ENCODE peak calls at places on chromosomes 1 and 21, in eight cellular contexts. D, L, Y, C, V, H, X and N are unnamed samples.
A peak's percentile ranks its signal among the peaks of the same experiment; 100 is the strongest.

GRCh38 chr1:75922698-75923097 is 9.5 kb downstream of the ASB17 start:
- DNase-seq in D (no peak), L (no peak), Y (no peak), C (no peak), V (no peak), H (no peak), X (no peak), N (no peak)

GRCh38 chr1:206946261-206946660 is at the start of gene PIGR:
- DNase-seq in D (no peak), L (no peak), Y (no peak), C (no peak), V (no peak), H (no peak), X (no peak), N (no peak)

GRCh38 chr1:205375816-205376545 is 19.3 kb upstream of the KLHDC8A start:
- DNase-seq in D (no peak), L (no peak), Y (peak; percentile 69), C (peak; percentile 90), V (peak; percentile 66), H (peak; percentile 75), X (no peak), N (peak; percentile 58)

GRCh38 chr1:60281360-60281932 is 207.9 kb upstream of the C1orf87 start:
- DNase-seq in D (peak; percentile 66), L (peak; percentile 43), Y (peak; percentile 47), C (peak; percentile 85), V (peak; percentile 81), H (peak; percentile 84), X (peak; percentile 69), N (peak; percentile 73)

GRCh38 chr1:205294175-205294913 is 27.2 kb downstream of the NUAK2 start:
- DNase-seq in D (no peak), L (peak; percentile 64), Y (peak; percentile 73), C (peak; percentile 97), V (peak; percentile 92), H (peak; percentile 92), X (no peak), N (no peak)

GRCh38 chr1:24714859-24715520 is 30.3 kb upstream of the CLIC4 start:
- DNase-seq in D (no peak), L (no peak), Y (no peak), C (peak; percentile 74), V (peak; percentile 93), H (peak; percentile 41), X (peak; percentile 78), N (no peak)

GRCh38 chr1:234488954-234489691 is 10.1 kb upstream of the TARBP1 start:
- DNase-seq in D (no peak), L (no peak), Y (no peak), C (no peak), V (no peak), H (no peak), X (no peak), N (no peak)

GRCh38 chr1:58783090-58783992 is 506 bp downstream of the JUN start:
- DNase-seq in D (peak; percentile 84), L (peak; percentile 58), Y (no peak), C (peak; percentile 62), V (peak; percentile 62), H (peak; percentile 75), X (peak; percentile 86), N (peak; percentile 75)

GRCh38 chr21:46545363-46545762 is 59.5 kb downstream of the S100B start:
- DNase-seq in D (no peak), L (no peak), Y (no peak), C (peak; percentile 2), V (no peak), H (no peak), X (peak; percentile 34), N (no peak)

GRCh38 chr1:47424336-47424982 is 8.4 kb downstream of the FOXE3 start:
- DNase-seq in D (no peak), L (no peak), Y (peak; percentile 65), C (peak; percentile 81), V (peak; percentile 40), H (peak; percentile 82), X (no peak), N (no peak)

GRCh38 chr1:194931166-194931565 is 1677.1 kb downstream of the KCNT2 start:
- DNase-seq in D (no peak), L (no peak), Y (no peak), C (peak; percentile 6), V (peak; percentile 15), H (peak; percentile 8), X (no peak), N (no peak)

GRCh38 chr1:169368406-169368769 is 393 bp downstream of the BLZF1 start:
- DNase-seq in D (no peak), L (peak; percentile 7), Y (no peak), C (no peak), V (peak; percentile 23), H (peak; percentile 36), X (no peak), N (no peak)

GRCh38 chr1:92926873-92927272 is 34.4 kb downstream of the DIPK1A start:
- DNase-seq in D (no peak), L (no peak), Y (no peak), C (no peak), V (no peak), H (no peak), X (no peak), N (no peak)

GRCh38 chr1:92929461-92929860 is 31.8 kb downstream of the DIPK1A start:
- DNase-seq in D (no peak), L (no peak), Y (no peak), C (no peak), V (no peak), H (peak; percentile 42), X (no peak), N (no peak)

GRCh38 chr1:92924501-92924900 is 36.8 kb downstream of the DIPK1A start:
- DNase-seq in D (no peak), L (no peak), Y (no peak), C (no peak), V (no peak), H (no peak), X (no peak), N (no peak)

GRCh38 chr1:92931691-92932090 is 29.6 kb downstream of the DIPK1A start:
- DNase-seq in D (no peak), L (no peak), Y (no peak), C (no peak), V (no peak), H (no peak), X (no peak), N (no peak)

DNA sequence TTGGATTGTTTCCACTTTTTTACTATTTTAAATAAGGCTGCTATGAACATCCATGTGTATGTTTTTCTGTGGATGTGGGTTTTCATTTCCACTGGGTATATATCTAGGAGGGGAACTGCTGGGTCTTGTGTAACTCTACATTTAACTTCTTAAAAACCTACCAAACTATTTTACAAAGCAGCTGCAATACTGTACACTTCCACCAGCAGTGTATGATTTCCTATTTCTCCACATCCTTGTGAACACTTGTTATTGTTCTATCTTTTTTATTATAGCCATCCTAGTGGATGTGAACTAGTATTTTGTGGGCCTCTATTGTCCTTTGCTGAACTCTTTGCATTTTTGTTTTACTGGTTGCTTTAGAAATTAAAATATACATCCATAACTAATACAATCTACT is 33.4 kb downstream of the DIPK1A start:
- DNase-seq in D (no peak), L (no peak), Y (no peak), C (no peak), V (no peak), H (peak; percentile 14), X (no peak), N (no peak)
- TF ChIP-seq CTCF in D (no peak), L (no peak), Y (no peak), C (no peak), V (no peak), H (no peak), X (no peak), N (peak; percentile 43)

GRCh38 chr1:150486966-150487762 is at the start of gene TARS2:
- DNase-seq in D (peak; percentile 96), L (peak; percentile 96), Y (peak; percentile 93), C (peak; percentile 100), V (peak; percentile 99), H (peak; percentile 99), X (peak; percentile 99), N (peak; percentile 94)
- TF ChIP-seq CTCF in D (peak; percentile 22), L (peak; percentile 13), Y (no peak), C (no peak), V (no peak), H (no peak), X (peak; percentile 30), N (peak; percentile 46)

GRCh38 chr1:10032287-10032589 is 520 bp upstream of the UBE4B start:
- DNase-seq in D (no peak), L (no peak), Y (no peak), C (no peak), V (no peak), H (no peak), X (no peak), N (no peak)

GRCh38 chr1:10032590-10033358 is at the start of gene UBE4B:
- DNase-seq in D (peak; percentile 98), L (peak; percentile 97), Y (peak; percentile 76), C (peak; percentile 98), V (peak; percentile 95), H (peak; percentile 100), X (peak; percentile 98), N (peak; percentile 100)

GRCh38 chr1:10031461-10031860 is 1.3 kb upstream of the UBE4B start:
- DNase-seq in D (no peak), L (no peak), Y (no peak), C (no peak), V (peak; percentile 85), H (peak; percentile 34), X (no peak), N (no peak)

GRCh38 chr1:10033359-10033845 is 644 bp downstream of the UBE4B start:
- DNase-seq in D (peak; percentile 69), L (no peak), Y (peak; percentile 18), C (peak; percentile 57), V (peak; percentile 33), H (peak; percentile 59), X (peak; percentile 62), N (no peak)
- TF ChIP-seq CTCF in D (no peak), L (no peak), Y (no peak), C (no peak), V (no peak), H (no peak), X (no peak), N (peak; percentile 13)

DNA sequence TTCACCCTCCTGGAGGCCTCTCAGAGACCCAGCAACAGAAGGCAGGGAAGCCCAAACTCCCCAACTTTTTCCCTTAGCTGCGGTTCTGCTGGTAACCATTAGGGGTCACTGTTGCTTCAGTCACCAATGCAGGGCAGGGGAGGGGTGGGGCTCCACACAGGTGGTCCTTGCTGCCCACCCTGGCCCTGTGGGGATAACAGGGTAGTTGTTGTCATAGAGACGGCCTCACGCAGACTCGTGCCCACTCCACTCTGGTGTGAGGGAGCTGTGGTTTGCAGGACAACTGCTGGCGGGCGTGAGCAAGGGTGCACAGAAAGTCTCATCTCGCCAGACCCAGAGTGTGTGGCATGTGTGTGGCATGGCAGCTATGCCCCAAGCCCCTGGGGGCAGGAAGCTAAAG is 19.9 kb downstream of the INSRR start:
- DNase-seq in D (no peak), L (no peak), Y (peak; percentile 72), C (peak; percentile 60), V (no peak), H (peak; percentile 48), X (no peak), N (no peak)
- TF ChIP-seq CTCF in D (peak; percentile 37), L (peak; percentile 82), Y (peak; percentile 81), C (peak; percentile 93), V (peak; percentile 93), H (peak; percentile 94), X (peak; percentile 59), N (peak; percentile 89)

DNA sequence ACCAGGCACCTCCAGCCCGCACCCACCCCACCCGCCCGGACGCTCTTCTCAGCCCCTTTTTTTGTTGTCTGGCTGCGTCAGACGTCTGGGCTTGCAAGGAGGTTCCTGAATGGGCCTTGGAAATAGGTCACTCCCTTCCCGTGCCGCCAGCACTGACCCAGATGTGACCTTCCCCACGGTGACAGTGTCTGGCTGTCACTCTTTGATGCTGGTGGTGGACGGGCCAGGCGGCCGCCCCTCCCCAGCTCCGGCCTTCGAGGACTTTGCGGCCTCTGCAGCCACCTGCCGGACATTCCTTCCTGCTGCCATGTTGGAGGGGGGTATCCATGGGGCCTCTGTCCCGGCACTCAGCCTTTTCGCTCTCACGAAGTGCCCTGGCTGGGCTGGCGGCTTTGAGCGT is 30.2 kb downstream of the SPSB1 start:
- DNase-seq in D (no peak), L (peak; percentile 56), Y (no peak), C (no peak), V (no peak), H (no peak), X (no peak), N (no peak)
- TF ChIP-seq CTCF in D (no peak), L (no peak), Y (no peak), C (no peak), V (no peak), H (no peak), X (no peak), N (no peak)